ENCODE peak calls at places on chromosomes 3 and 15, in seven cellular contexts. C is fibroblast of lung, W is retinal pigment epithelial cell, Q is tibial artery, B is A549, F is lung, A is neural crest cell. O is an unnamed sample.

GRCh38 chr15:65101891-65102708 is 12.9 kb downstream of the UBAP1L start:
- DNase-seq in F (no peak), A (no peak), B (no peak), C (no peak), W (no peak), Q (no peak), O (no peak)

GRCh38 chr15:50227076-50227475 is 38.5 kb downstream of the HDC start:
- DNase-seq in A (no peak), C (peak; percentile 88), F (no peak), Q (no peak), W (no peak), B (no peak), O (no peak)

GRCh38 chr3:151918253-151919029 is 45.0 kb downstream of the SUCNR1 start:
- DNase-seq in B (peak; percentile 34), C (peak; percentile 68), W (no peak), F (no peak), A (no peak), Q (no peak), O (no peak)

GRCh38 chr3:39269528-39269927 is 10.3 kb downstream of the CX3CR1 start:
- DNase-seq in C (no peak), Q (no peak), A (no peak), F (no peak), W (no peak), B (no peak), O (no peak)

GRCh38 chr3:81549388-81549787 is 212.1 kb downstream of the GBE1 start:
- DNase-seq in W (no peak), Q (no peak), A (no peak), C (no peak), F (no peak), B (no peak), O (no peak)

GRCh38 chr15:68818671-68819450 is 1.8 kb downstream of the ANP32A start:
- DNase-seq in A (no peak), B (peak; percentile 53), F (peak; percentile 65), W (no peak), Q (peak; percentile 50), C (peak; percentile 55), O (no peak)

GRCh38 chr15:82535566-82536408 is 4.5 kb downstream of the RPS17 start:
- DNase-seq in A (no peak), C (no peak), B (no peak), Q (no peak), W (no peak), F (no peak), O (no peak)

GRCh38 chr3:184465883-184466412 is 86.1 kb downstream of the CHRD start:
- DNase-seq in Q (no peak), W (no peak), C (no peak), B (no peak), A (no peak), F (no peak), O (no peak)

GRCh38 chr3:65928110-65928509 is 110.6 kb downstream of the MAGI1 start:
- DNase-seq in W (no peak), F (no peak), C (no peak), A (no peak), Q (no peak), B (no peak), O (no peak)

GRCh38 chr3:39434574-39434973 is 28.1 kb downstream of the RPSA start:
- DNase-seq in A (no peak), F (no peak), B (no peak), C (no peak), W (no peak), Q (no peak), O (no peak)

GRCh38 chr15:58440181-58440910 is 8.6 kb downstream of the LIPC start:
- DNase-seq in B (peak; percentile 89), C (peak; percentile 71), W (peak; percentile 39), A (no peak), F (peak; percentile 54), Q (peak; percentile 30), O (no peak)

GRCh38 chr15:48759921-48760320 is 50.9 kb downstream of the CEP152 start:
- DNase-seq in Q (no peak), F (peak; percentile 59), C (no peak), B (no peak), A (no peak), W (no peak), O (no peak)

GRCh38 chr3:48301814-48302194 is 31.7 kb downstream of the SPINK8 start:
- DNase-seq in A (no peak), W (peak; percentile 18), F (peak; percentile 36), B (peak; percentile 22), Q (peak; percentile 33), C (peak; percentile 44), O (no peak)

GRCh38 chr3:153348457-153349137 is 186.6 kb downstream of the RAP2B start:
- DNase-seq in A (no peak), B (no peak), W (no peak), F (no peak), Q (no peak), C (peak; percentile 55), O (no peak)

GRCh38 chr3:25480811-25481210 is 52.7 kb downstream of the RARB start:
- DNase-seq in B (no peak), A (no peak), W (no peak), C (peak; percentile 65), Q (no peak), F (no peak), O (no peak)

DNA sequence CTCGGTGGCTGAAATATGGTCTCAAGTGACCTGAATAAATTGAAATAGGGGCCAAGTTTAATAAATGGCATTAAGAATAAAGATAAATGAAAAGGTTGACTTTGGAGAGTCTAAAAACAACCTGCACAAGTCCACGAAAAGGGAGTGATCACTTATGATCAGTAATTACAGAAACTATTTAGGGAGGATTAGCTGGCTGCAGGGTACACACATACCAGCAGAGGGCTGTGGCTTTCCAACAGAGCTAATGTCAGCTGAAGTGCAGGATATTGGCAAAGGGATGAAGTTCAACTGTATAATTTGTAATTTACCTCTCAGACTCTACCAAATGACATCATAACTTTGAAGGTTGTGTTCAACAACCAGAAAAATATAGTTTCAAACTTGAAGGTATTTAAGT is 86.8 kb downstream of the SYNPR start:
- DNase-seq in C (no peak), W (no peak), Q (no peak), B (no peak), A (no peak), F (no peak), O (no peak)
- TF ChIP-seq CTCF in C (peak; percentile 28), W (peak; percentile 69), Q (no peak), B (no peak), A (peak; percentile 72), F (no peak), O (peak; percentile 56)

GRCh38 chr3:22962244-22962643 is 240.9 kb upstream of the UBE2E2 start:
- DNase-seq in W (no peak), B (no peak), A (no peak), Q (no peak), C (no peak), F (no peak), O (no peak)
- TF ChIP-seq CTCF in W (no peak), B (no peak), A (no peak), Q (no peak), C (no peak), F (no peak), O (no peak)

GRCh38 chr3:72334681-72335457 is 513.4 kb downstream of the SHQ1 start:
- DNase-seq in B (no peak), A (peak; percentile 17), W (no peak), F (no peak), Q (no peak), C (no peak), O (no peak)
- TF ChIP-seq CTCF in B (no peak), A (no peak), W (no peak), F (no peak), Q (no peak), C (no peak), O (no peak)

DNA sequence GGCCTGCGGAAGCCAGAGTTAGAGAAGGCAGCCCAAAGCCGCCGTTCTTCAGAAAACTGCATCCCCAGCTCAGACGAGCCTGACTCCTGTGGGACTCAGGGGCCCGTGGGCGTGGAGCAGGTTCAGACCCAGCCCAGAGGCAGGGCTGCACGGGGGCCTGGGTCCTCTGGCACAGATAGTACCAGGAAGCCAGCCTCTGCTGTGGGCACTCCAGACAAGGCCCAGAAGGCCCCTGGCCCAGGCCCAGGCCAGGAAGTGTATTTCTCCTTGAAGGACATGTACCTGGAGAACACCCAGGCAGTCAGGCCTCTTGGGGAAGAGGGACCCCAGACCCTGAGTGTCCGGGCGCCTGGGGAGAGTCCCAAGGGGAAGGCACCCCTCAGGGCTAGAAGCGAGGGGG is 23.1 kb downstream of the ALPK3 start:
- DNase-seq in B (no peak), W (no peak), Q (no peak), C (no peak), A (no peak), F (no peak), O (no peak)
- TF ChIP-seq CTCF in B (no peak), W (no peak), Q (no peak), C (no peak), A (no peak), F (no peak), O (no peak)

GRCh38 chr15:31327674-31328424 is 1.2 kb downstream of the KLF13 start:
- DNase-seq in B (peak; percentile 38), F (peak; percentile 77), C (peak; percentile 18), W (no peak), A (peak; percentile 26), Q (peak; percentile 59), O (no peak)
- TF ChIP-seq CTCF in B (no peak), F (no peak), C (no peak), W (no peak), A (no peak), Q (no peak), O (no peak)

DNA sequence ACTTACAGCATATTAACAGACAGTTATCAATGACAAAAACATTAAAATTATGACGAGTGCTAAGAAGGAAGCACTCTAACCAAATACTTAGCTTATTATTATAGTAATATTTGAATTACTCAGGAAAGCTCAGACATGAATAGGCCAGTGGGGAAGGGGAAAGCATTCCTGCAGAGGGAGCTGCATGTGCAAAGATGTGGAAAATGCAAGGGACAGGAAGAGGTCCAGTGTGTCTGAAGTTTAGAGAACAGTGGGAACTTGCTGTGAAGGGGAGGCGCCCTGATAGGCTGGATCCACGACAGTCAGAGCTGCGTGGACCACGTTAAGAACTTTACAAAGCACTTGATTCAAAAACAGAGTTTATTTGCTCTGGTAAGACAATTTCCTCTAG is 1.2 kb upstream of the SPICE1 start:
- DNase-seq in Q (no peak), A (no peak), F (no peak), W (no peak), C (no peak), B (peak; percentile 24), O (no peak)
- TF ChIP-seq CTCF in Q (no peak), A (no peak), F (no peak), W (no peak), C (no peak), B (peak; percentile 41), O (no peak)

DNA sequence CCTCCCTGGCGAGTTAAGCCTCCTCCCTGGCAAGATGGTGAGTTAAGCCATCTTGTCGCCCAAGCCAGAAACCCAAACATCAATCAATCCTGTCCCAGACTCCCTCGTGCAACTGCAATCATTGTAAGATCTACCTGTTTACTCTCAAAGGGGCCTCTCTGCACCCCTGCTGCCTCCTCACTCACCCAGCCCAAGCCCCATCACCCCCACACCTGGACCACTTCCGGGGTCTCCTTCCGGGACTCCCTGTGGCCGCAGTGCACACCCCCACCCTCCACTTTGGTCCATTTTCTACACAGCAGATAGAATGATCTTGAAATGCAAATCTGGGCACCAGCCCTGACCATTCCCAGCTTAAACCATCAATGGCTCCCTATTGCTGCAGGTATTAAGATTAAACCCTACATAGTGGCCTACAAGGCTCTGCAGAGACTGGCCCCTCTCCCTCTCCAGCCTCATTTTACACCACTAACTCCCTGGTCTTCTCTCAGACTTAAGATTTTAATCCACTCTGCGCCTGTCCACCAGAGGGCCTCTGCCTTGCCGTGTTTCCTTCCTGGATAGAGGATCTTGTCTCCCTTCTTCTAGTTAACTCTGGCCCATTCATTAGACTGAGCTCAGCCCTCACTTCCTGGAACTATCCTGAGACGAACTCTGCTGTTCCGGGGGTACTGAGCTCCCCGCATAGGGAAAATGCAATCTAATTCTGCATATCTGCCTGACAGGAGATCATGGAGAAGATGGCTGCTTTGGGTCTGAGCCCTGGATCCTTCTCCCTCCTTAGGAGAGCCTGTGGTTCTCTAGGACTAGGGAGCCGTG is 41.9 kb upstream of the SLC6A1 start:
- DNase-seq in C (peak; percentile 32), B (peak; percentile 64), Q (no peak), A (peak; percentile 36), F (no peak), W (no peak), O (peak; percentile 62)
- TF ChIP-seq CTCF in C (peak; percentile 69), B (peak; percentile 71), Q (peak; percentile 39), A (peak; percentile 73), F (peak; percentile 22), W (peak; percentile 77), O (peak; percentile 62)